ENCODE peak calls at places on chromosomes 4 and X, in five cellular contexts. R is fibroblast of lung, U is cardiac fibroblast, P is heart left ventricle, M is cardiac muscle cell. C is an unnamed sample.

GRCh38 chrX:76366972-76367371 is 60.5 kb upstream of the MAGEE1 start:
- DNase-seq in R (no peak), U (no peak), P (no peak), M (no peak), C (no peak)

GRCh38 chr4:146472404-146472803 is 49.3 kb downstream of the SLC10A7 start:
- DNase-seq in R (no peak), U (no peak), P (no peak), M (no peak), C (no peak)

GRCh38 chr4:128776794-128777216 is 32.7 kb upstream of the JADE1 start:
- DNase-seq in R (peak; percentile 98), U (peak; percentile 93), P (peak; percentile 19), M (peak; percentile 92), C (peak; percentile 96)

GRCh38 chr4:64771149-64771548 is 361.9 kb upstream of the TECRL start:
- DNase-seq in R (no peak), U (no peak), P (no peak), M (no peak), C (no peak)

GRCh38 chr4:77629885-77630284 is 24.3 kb downstream of the CXCL13 start:
- DNase-seq in R (no peak), U (no peak), P (no peak), M (no peak), C (no peak)

GRCh38 chrX:40468033-40468979 is 112.5 kb upstream of the ATP6AP2 start:
- DNase-seq in R (peak; percentile 59), U (peak; percentile 43), P (peak; percentile 37), M (peak; percentile 81), C (peak; percentile 64)

GRCh38 chrX:24371391-24371972 is 11.0 kb downstream of the SUPT20HL1 start:
- DNase-seq in R (peak; percentile 44), U (peak; percentile 66), P (peak; percentile 35), M (peak; percentile 73), C (peak; percentile 38)

GRCh38 chr4:180669637-180670036 is 1573.6 kb upstream of the TENM3 start:
- DNase-seq in R (peak; percentile 96), U (no peak), P (no peak), M (no peak), C (no peak)

GRCh38 chrX:30513284-30513683 is 64.3 kb downstream of the TASL start:
- DNase-seq in R (no peak), U (peak; percentile 22), P (no peak), M (peak; percentile 18), C (no peak)

GRCh38 chrX:30582664-30583063 is 5.1 kb upstream of the TASL start:
- DNase-seq in R (no peak), U (no peak), P (no peak), M (no peak), C (no peak)

DNA sequence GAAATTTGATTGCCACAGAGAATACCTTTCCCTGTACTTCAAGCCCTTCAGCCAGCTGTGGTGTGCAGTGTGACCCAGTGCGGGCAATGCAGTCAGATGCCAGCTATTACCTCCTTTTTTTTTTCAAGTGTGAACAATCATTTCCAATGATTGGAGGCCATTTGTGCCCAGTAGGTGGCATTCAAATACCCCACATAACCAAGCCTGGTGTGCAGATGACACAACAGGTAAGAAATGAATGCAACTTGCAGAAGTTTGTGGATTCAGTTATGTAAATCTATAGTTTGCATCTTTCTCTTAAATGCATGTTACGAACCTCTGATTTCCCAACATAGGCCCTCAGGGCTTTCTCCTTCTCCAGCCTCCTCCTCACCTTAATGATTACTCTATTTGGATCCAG is 98.0 kb downstream of the CLCN4 start:
- DNase-seq in R (peak; percentile 6), U (peak; percentile 28), P (no peak), M (no peak), C (peak; percentile 20)
- TF ChIP-seq CTCF in R (no peak), U (no peak), P (no peak), M (no peak), C (peak; percentile 16)

DNA sequence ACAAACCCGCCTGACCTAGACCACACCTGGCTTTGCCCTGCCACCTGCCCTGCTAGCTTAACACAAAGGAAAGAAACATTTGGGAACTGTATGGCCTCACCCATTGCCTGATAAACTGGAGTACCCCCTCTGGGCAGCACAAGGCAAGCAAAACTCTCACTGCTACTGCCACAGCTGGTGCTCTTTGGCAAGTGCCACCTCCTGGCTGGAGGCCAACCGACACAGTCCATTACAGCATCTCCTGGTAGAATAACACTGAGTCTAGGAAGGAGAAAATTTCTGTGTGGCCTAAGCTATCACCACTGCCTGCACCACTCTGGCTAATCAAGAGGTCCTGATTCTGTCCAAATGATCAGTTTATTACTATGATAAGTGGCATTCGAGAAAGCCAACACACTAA is 18.9 kb upstream of the SPANXN3 start:
- DNase-seq in R (no peak), U (no peak), P (no peak), M (no peak), C (no peak)
- H3K4me3 ChIP-seq in R (no peak overlapping the region), U (no peak overlapping the region), P (no peak overlapping the region), M (no peak overlapping the region), C (no peak overlapping the region)

GRCh38 chr4:177250056-177250696 is 59.5 kb upstream of the NEIL3 start:
- DNase-seq in R (peak; percentile 51), U (peak; percentile 75), P (peak; percentile 47), M (peak; percentile 79), C (peak; percentile 61)
- TF ChIP-seq CTCF in R (peak; percentile 99), U (peak; percentile 99), P (peak; percentile 64), M (peak; percentile 99), C (peak; percentile 99)

GRCh38 chr4:42398448-42399355 is 1.4 kb downstream of the SHISA3 start:
- DNase-seq in R (no peak), U (no peak), P (no peak), M (peak; percentile 13), C (no peak)
- H3K4me3 ChIP-seq in R (peak overlapping the region; percentile 49), U (peak overlapping the region; percentile 60), P (peak overlapping the region; percentile 65), M (peak overlapping the region; percentile 31), C (no peak overlapping the region)

DNA sequence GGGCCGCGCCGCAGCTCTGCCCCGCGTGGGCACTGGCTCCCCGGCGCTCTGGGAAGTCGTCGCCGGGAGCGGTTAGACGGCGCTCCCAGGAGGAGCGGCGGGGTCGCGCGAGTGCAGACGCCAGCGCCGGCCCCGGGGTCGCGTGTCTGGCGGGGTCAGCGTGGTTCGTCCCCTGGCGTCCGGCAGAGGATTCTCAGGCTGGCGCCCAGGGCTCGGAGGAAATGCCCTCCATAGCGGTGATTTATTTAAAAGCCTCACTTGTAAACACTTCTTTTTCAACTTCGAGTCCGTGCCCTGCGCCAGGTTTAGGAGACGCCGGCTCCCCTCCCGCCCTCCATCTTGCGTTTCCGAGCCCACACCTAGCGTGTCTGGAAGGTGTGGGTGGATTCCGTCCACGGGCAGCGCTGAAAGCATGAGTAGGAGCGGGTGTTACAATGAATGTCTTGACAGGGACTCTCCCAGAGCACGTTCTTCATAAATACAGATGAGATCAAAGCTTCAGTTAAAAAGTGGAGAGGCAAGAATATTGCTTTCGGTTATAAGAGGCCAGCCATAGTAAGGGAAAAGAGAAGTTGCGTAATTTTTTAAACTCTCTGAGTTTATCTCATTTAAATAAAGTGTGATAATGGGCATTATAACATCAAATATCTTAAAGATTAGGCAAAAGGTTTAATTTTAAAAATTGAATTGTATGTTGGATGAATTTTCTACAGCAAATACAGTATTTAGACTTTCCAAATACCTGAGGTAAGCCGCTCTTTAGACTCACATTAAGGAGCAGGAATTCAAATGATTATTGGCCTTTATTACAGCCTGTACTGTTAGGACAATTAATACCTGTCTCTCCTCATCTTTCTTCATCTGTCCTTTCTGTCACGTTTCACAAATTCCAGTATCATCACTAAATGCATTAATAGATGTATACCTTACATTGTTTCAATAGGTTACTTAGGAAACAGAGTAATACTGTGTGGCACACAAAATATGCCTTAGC is 863 bp downstream of the FAM241A start:
- DNase-seq in R (peak; percentile 39), U (peak; percentile 63), P (peak; percentile 38), M (peak; percentile 54), C (peak; percentile 36)
- TF ChIP-seq CTCF in R (peak; percentile 31), U (peak; percentile 21), P (peak; percentile 8), M (no peak), C (no peak)

GRCh38 chr4:113945906-113946305 is 33.5 kb downstream of the ARSJ start:
- DNase-seq in R (peak; percentile 82), U (peak; percentile 65), P (no peak), M (peak; percentile 25), C (peak; percentile 62)
- H3K4me3 ChIP-seq in R (no peak overlapping the region), U (no peak overlapping the region), P (no peak overlapping the region), M (no peak overlapping the region), C (no peak overlapping the region)

GRCh38 chr4:39464886-39465501 is 6.1 kb downstream of the LIAS start:
- DNase-seq in R (peak; percentile 88), U (peak; percentile 90), P (no peak), M (peak; percentile 92), C (peak; percentile 74)
- TF ChIP-seq CTCF in R (peak; percentile 39), U (peak; percentile 11), P (no peak), M (peak; percentile 32), C (peak; percentile 36)

C was measured in AG10803.